ENCODE peak calls at places on chromosomes 1 and 21, in ten cellular contexts. F is endothelial cell of umbilical vein; U is thyroid gland; N is hepatocyte; R is neural progenitor cell; S is AG04450; W is HCT116; L is aorta; G is naive thymus-derived CD4-positive, alpha-beta T cell; V is cardiac muscle cell. D is an unnamed sample. For H3K9me3, the result is how much of the 10 kb centered on the place peaks cover.

GRCh38 chr1:51192213-51192843 is 43.7 kb upstream of the RNF11 start:
- DNase-seq in F (peak), N (peak), V (peak), G (peak), L (peak), R (peak), S (peak), U (peak), W (peak), D (peak)

GRCh38 chr1:155208656-155209372 is at the start of gene MTX1:
- DNase-seq in V (peak), R (peak), S (no peak), W (no peak), G (peak), L (peak), U (peak), F (peak), N (peak), D (peak)

GRCh38 chr1:170663441-170664282 is at the start of gene PRRX1:
- DNase-seq in S (no peak), G (no peak), V (peak), L (no peak), U (no peak), F (no peak), W (no peak), R (no peak), N (no peak), D (no peak)

GRCh38 chr1:42757892-42758275 is 8.9 kb downstream of the P3H1 start:
- DNase-seq in R (no peak), V (no peak), L (no peak), F (no peak), U (no peak), N (no peak), W (no peak), S (no peak), G (no peak), D (no peak)

GRCh38 chr1:204080163-204080903 is 7.4 kb downstream of the SOX13 start:
- DNase-seq in N (peak), V (peak), S (no peak), F (no peak), R (peak), G (no peak), W (peak), L (peak), U (peak), D (peak)

GRCh38 chr1:202798792-202799331 is 9.4 kb downstream of the KDM5B start:
- DNase-seq in F (no peak), U (no peak), S (no peak), V (no peak), N (no peak), W (no peak), L (no peak), G (no peak), R (no peak), D (no peak)

GRCh38 chr1:161226320-161226711 is 456 bp downstream of the TOMM40L start:
- DNase-seq in W (no peak), N (no peak), R (no peak), U (no peak), F (no peak), G (no peak), L (no peak), V (no peak), S (no peak), D (no peak)

GRCh38 chr1:54249798-54250497 is 50.0 kb downstream of the MRPL37 start:
- DNase-seq in V (peak), L (no peak), W (peak), G (no peak), N (peak), S (no peak), R (no peak), U (no peak), F (peak), D (no peak)

GRCh38 chr1:86741947-86742572 is 37.7 kb downstream of the SH3GLB1 start:
- DNase-seq in V (peak), U (peak), L (no peak), F (peak), R (peak), N (peak), G (peak), W (peak), S (no peak), D (no peak)

GRCh38 chr1:196317535-196318522 is 290.4 kb downstream of the KCNT2 start:
- DNase-seq in L (peak), R (peak), N (peak), U (peak), F (peak), V (peak), S (peak), G (no peak), W (peak), D (no peak)

GRCh38 chr1:11746092-11746491 is 10.2 kb downstream of the AGTRAP start:
- DNase-seq in G (no peak), N (no peak), L (no peak), W (no peak), U (no peak), V (no peak), F (peak), R (no peak), S (no peak), D (no peak)

GRCh38 chr21:43366656-43367055 is 60.3 kb downstream of the SIK1 start:
- DNase-seq in R (no peak), S (no peak), W (no peak), F (no peak), N (no peak), V (no peak), G (no peak), L (no peak), U (no peak), D (peak)

GRCh38 chr1:906532-907420 is 16.9 kb upstream of the SAMD11 start:
- DNase-seq in W (peak), R (peak), V (peak), L (peak), N (peak), S (no peak), F (no peak), G (no peak), U (peak), D (peak)

GRCh38 chr1:153100241-153100640 is 5.9 kb upstream of the SPRR2E start:
- DNase-seq in U (no peak), F (peak), V (peak), W (peak), N (no peak), L (no peak), G (no peak), S (no peak), R (no peak), D (no peak)

GRCh38 chr1:221440658-221441057 is 301.2 kb downstream of the DUSP10 start:
- DNase-seq in G (no peak), L (no peak), R (peak), U (peak), S (no peak), V (peak), N (peak), W (peak), F (no peak), D (no peak)

GRCh38 chr1:234980657-234981396 is 147.8 kb downstream of the TOMM20 start:
- DNase-seq in R (no peak), V (peak), F (peak), W (peak), S (no peak), N (peak), L (peak), G (no peak), U (peak), D (peak)

GRCh38 chr1:233261615-233262168 is 33.8 kb downstream of the PCNX2 start:
- DNase-seq in G (no peak), S (no peak), V (no peak), R (no peak), U (no peak), L (no peak), W (no peak), F (no peak), N (no peak), D (no peak)

GRCh38 chr21:28671549-28672195 is 321.0 kb downstream of the LTN1 start:
- DNase-seq in V (no peak), U (no peak), G (no peak), L (no peak), F (peak), R (no peak), W (no peak), N (no peak), S (no peak), D (no peak)

GRCh38 chr1:23522244-23523013 is 8.6 kb downstream of the E2F2 start:
- DNase-seq in W (no peak), R (no peak), V (peak), G (no peak), L (no peak), U (no peak), F (no peak), N (no peak), S (no peak), D (no peak)

GRCh38 chr1:228964178-228964819 is 229.0 kb downstream of the RHOU start:
- DNase-seq in S (peak), U (peak), F (peak), L (no peak), N (peak), V (peak), G (no peak), W (no peak), R (no peak), D (no peak)

GRCh38 chr1:9129391-9130041 is 614 bp upstream of the GPR157 start:
- DNase-seq in N (peak), V (peak), L (peak), R (peak), W (peak), S (no peak), F (peak), G (peak), U (peak), D (peak)

GRCh38 chr1:193537266-193538003 is 351.0 kb upstream of the B3GALT2 start:
- DNase-seq in R (no peak), N (no peak), L (no peak), S (no peak), W (no peak), U (no peak), V (no peak), G (peak), F (no peak), D (no peak)

GRCh38 chr1:190663962-190664361 is 186.3 kb upstream of the BRINP3 start:
- DNase-seq in S (no peak), U (no peak), L (no peak), F (no peak), R (no peak), V (no peak), N (no peak), W (no peak), G (no peak), D (no peak)

GRCh38 chr1:93414749-93415148 is 33.2 kb upstream of the FNBP1L start:
- DNase-seq in G (no peak), V (no peak), U (peak), R (no peak), L (no peak), F (no peak), W (no peak), N (no peak), S (no peak), D (no peak)

GRCh38 chr1:81949421-81949820 is 148.7 kb downstream of the ADGRL2 start:
- DNase-seq in V (no peak), N (no peak), S (no peak), G (no peak), L (no peak), F (no peak), R (peak), W (no peak), U (peak), D (no peak)

GRCh38 chr1:164638506-164639202 is 79.7 kb downstream of the PBX1 start:
- DNase-seq in S (no peak), V (no peak), G (no peak), W (no peak), F (no peak), R (no peak), L (no peak), U (no peak), N (no peak), D (no peak)

GRCh38 chr1:230340778-230341546 is 85.2 kb downstream of the PGBD5 start:
- DNase-seq in S (no peak), U (peak), N (no peak), V (no peak), G (no peak), L (no peak), F (no peak), W (no peak), R (no peak), D (peak)

GRCh38 chr1:99662581-99663208 is 16.8 kb downstream of the PALMD start:
- DNase-seq in R (peak), N (no peak), V (peak), L (peak), F (peak), W (no peak), S (peak), G (no peak), U (peak), D (no peak)

GRCh38 chr1:199279107-199279506 is 640.3 kb downstream of the PTPRC start:
- DNase-seq in S (no peak), R (no peak), G (no peak), F (no peak), V (peak), W (no peak), U (no peak), N (no peak), L (no peak), D (no peak)

GRCh38 chr21:34845521-34846213 is 176.9 kb downstream of the CLIC6 start:
- DNase-seq in F (peak), S (peak), R (no peak), W (peak), L (no peak), U (no peak), G (no peak), N (peak), V (peak), D (no peak)

GRCh38 chr1:4394366-4394765 is 260.0 kb upstream of the AJAP1 start:
- DNase-seq in N (no peak), R (no peak), U (no peak), S (no peak), G (no peak), F (no peak), W (no peak), V (no peak), L (no peak), D (no peak)

GRCh38 chr1:4395676-4396075 is 258.7 kb upstream of the AJAP1 start:
- DNase-seq in L (no peak), G (no peak), W (no peak), U (no peak), V (no peak), R (no peak), S (no peak), F (no peak), N (no peak), D (no peak)

GRCh38 chr1:4396571-4396970 is 257.8 kb upstream of the AJAP1 start:
- DNase-seq in L (no peak), U (no peak), G (no peak), R (peak), N (no peak), S (no peak), F (no peak), V (no peak), W (no peak), D (no peak)

GRCh38 chr1:4395158-4395557 is 259.3 kb upstream of the AJAP1 start:
- DNase-seq in W (no peak), U (no peak), F (no peak), R (no peak), G (no peak), V (no peak), N (no peak), S (no peak), L (no peak), D (no peak)

GRCh38 chr1:4397196-4397595 is 257.2 kb upstream of the AJAP1 start:
- DNase-seq in W (no peak), G (no peak), L (no peak), S (no peak), U (no peak), F (no peak), R (no peak), V (no peak), N (no peak), D (no peak)
- H3K9me3 ChIP-seq in W (under half), G (under half), L (under half), S (half or more), U (under half), F (under half), R (under half), V (under half), N (under half), D (under half)

GRCh38 chr1:7789828-7790227 is 5.7 kb downstream of the PER3 start:
- DNase-seq in W (no peak), R (no peak), S (no peak), U (no peak), G (no peak), L (no peak), N (no peak), F (no peak), V (no peak), D (no peak)
- H3K9me3 ChIP-seq in W (under half), R (under half), S (under half), U (under half), G (under half), L (under half), N (under half), F (under half), V (under half), D (under half)

GRCh38 chr1:73327180-73327793 is 870.7 kb downstream of the LRRIQ3 start:
- DNase-seq in V (no peak), G (no peak), F (no peak), N (no peak), U (no peak), L (no peak), W (no peak), S (no peak), R (no peak), D (no peak)
- H3K9me3 ChIP-seq in V (under half), G (under half), F (under half), N (under half), U (under half), L (under half), W (under half), S (under half), R (under half), D (under half)

GRCh38 chr1:80536464-80536863 is 1264.3 kb upstream of the ADGRL2 start:
- DNase-seq in V (no peak), L (no peak), W (no peak), N (no peak), R (peak), F (no peak), U (no peak), S (no peak), G (no peak), D (no peak)
- H3K9me3 ChIP-seq in V (under half), L (under half), W (under half), N (under half), R (under half), F (under half), U (under half), S (under half), G (under half), D (under half)

GRCh38 chr1:3940081-3940755 is 40.1 kb upstream of the C1orf174 start:
- DNase-seq in V (no peak), F (no peak), L (no peak), S (no peak), W (no peak), R (no peak), N (no peak), G (no peak), U (no peak), D (no peak)

GRCh38 chr1:3942416-3943122 is 42.5 kb upstream of the C1orf174 start:
- DNase-seq in S (no peak), U (no peak), R (no peak), V (no peak), F (no peak), G (no peak), N (peak), L (no peak), W (no peak), D (no peak)

GRCh38 chr1:3943123-3943431 is 43.0 kb upstream of the C1orf174 start:
- DNase-seq in L (no peak), R (no peak), U (no peak), F (no peak), V (no peak), W (no peak), S (no peak), N (no peak), G (no peak), D (no peak)

GRCh38 chr1:3939242-3940080 is 39.4 kb upstream of the C1orf174 start:
- DNase-seq in F (no peak), L (no peak), R (no peak), S (no peak), G (no peak), V (no peak), U (no peak), N (no peak), W (no peak), D (no peak)

DNA sequence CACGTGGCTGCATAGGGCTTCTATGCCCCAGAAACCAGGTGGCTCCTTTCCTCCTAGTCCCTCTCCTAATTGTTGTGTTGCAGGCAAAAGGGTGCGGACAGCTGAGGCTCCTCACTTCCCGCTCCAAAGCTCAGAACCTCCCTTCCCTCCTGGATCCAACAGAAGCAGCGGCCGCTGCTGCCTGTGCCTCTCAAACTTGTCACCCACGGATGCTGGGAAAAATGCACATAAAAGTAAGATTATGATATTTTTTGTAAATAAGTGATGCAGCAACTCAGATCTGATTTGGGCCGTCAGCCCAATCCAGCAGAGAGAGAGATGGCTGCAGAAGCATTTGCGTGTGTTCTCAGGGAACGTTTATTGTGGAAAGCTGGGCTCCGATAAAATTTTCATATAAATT is 40.8 kb upstream of the C1orf174 start:
- DNase-seq in S (no peak), F (no peak), U (no peak), V (no peak), N (no peak), W (no peak), L (no peak), R (no peak), G (no peak), D (no peak)
- H3K9me3 ChIP-seq in S (half or more), F (under half), U (under half), V (under half), N (under half), W (under half), L (under half), R (under half), G (under half), D (under half)

GRCh38 chr1:167665469-167665868 is 35.4 kb downstream of the RCSD1 start:
- DNase-seq in N (no peak), G (no peak), S (no peak), U (no peak), R (no peak), L (no peak), F (no peak), W (no peak), V (no peak), D (no peak)
- H3K9me3 ChIP-seq in N (under half), G (under half), S (under half), U (under half), R (under half), L (under half), F (under half), W (under half), V (under half), D (under half)

D was measured in right lobe of liver.